ENCODE peak calls at places on chromosome 20, in five cellular contexts. One of them, this sample, is unnamed.

GRCh38 chr20:31894980-31895675 is 24.7 kb downstream of the TTLL9 start:
- DNase-seq in H1: no peak
- DNase-seq in PC-3: peak
- DNase-seq in GM23338: peak
- DNase-seq in neural progenitor cell: peak
- DNase-seq in this sample: peak

GRCh38 chr20:57882451-57883161 is 172.8 kb upstream of the PMEPA1 start:
- DNase-seq in H1: no peak
- DNase-seq in neural progenitor cell: no peak
- DNase-seq in PC-3: peak
- DNase-seq in GM23338: no peak
- DNase-seq in this sample: peak

GRCh38 chr20:5863040-5863811 is 87.1 kb downstream of the TRMT6 start:
- DNase-seq in H1: no peak
- DNase-seq in GM23338: no peak
- DNase-seq in PC-3: peak
- DNase-seq in neural progenitor cell: no peak
- DNase-seq in this sample: peak

GRCh38 chr20:60446273-60447111 is 488.3 kb downstream of the CDH26 start:
- DNase-seq in PC-3: no peak
- DNase-seq in H1: no peak
- DNase-seq in neural progenitor cell: no peak
- DNase-seq in GM23338: no peak
- DNase-seq in this sample: peak

GRCh38 chr20:1537731-1538058 is 19.8 kb downstream of the SIRPD start:
- DNase-seq in neural progenitor cell: no peak
- DNase-seq in PC-3: no peak
- DNase-seq in H1: no peak
- DNase-seq in GM23338: no peak
- DNase-seq in this sample: no peak

GRCh38 chr20:15141880-15142279 is 804.5 kb upstream of the FLRT3 start:
- DNase-seq in neural progenitor cell: no peak
- DNase-seq in GM23338: no peak
- DNase-seq in H1: no peak
- DNase-seq in PC-3: no peak
- DNase-seq in this sample: no peak

GRCh38 chr20:21450572-21450971 is 53.2 kb upstream of the NKX2-4 start:
- DNase-seq in PC-3: peak
- DNase-seq in H1: no peak
- DNase-seq in neural progenitor cell: no peak
- DNase-seq in GM23338: no peak
- DNase-seq in this sample: peak

GRCh38 chr20:11182715-11183114 is 508.9 kb upstream of the JAG1 start:
- DNase-seq in H1: no peak
- DNase-seq in neural progenitor cell: no peak
- DNase-seq in GM23338: no peak
- DNase-seq in PC-3: no peak
- DNase-seq in this sample: no peak

GRCh38 chr20:31547017-31547675 is 32.9 kb downstream of the HM13 start:
- DNase-seq in H1: peak
- DNase-seq in GM23338: peak
- DNase-seq in neural progenitor cell: peak
- DNase-seq in PC-3: peak
- DNase-seq in this sample: peak

GRCh38 chr20:57398231-57398821 is 7.1 kb downstream of the RBM38 start:
- DNase-seq in H1: no peak
- DNase-seq in GM23338: no peak
- DNase-seq in neural progenitor cell: no peak
- DNase-seq in PC-3: no peak
- DNase-seq in this sample: no peak

GRCh38 chr20:4120921-4121321 is 105.6 kb upstream of the RNF24 start:
- DNase-seq in neural progenitor cell: no peak
- DNase-seq in GM23338: no peak
- DNase-seq in H1: no peak
- DNase-seq in PC-3: no peak
- DNase-seq in this sample: no peak

GRCh38 chr20:39259010-39259803 is 297.1 kb downstream of the DHX35 start:
- DNase-seq in neural progenitor cell: no peak
- DNase-seq in H1: no peak
- DNase-seq in GM23338: no peak
- DNase-seq in PC-3: no peak
- DNase-seq in this sample: no peak

GRCh38 chr20:57612916-57613315 is 7.3 kb downstream of the ZBP1 start:
- DNase-seq in GM23338: no peak
- DNase-seq in H1: no peak
- DNase-seq in neural progenitor cell: no peak
- DNase-seq in PC-3: no peak
- DNase-seq in this sample: no peak

GRCh38 chr20:4329232-4329631 is 313.9 kb upstream of the RNF24 start:
- DNase-seq in neural progenitor cell: no peak
- DNase-seq in PC-3: no peak
- DNase-seq in H1: no peak
- DNase-seq in GM23338: peak
- DNase-seq in this sample: no peak

GRCh38 chr20:33673411-33674293 is 576 bp downstream of the NECAB3 start:
- DNase-seq in neural progenitor cell: no peak
- DNase-seq in PC-3: peak
- DNase-seq in H1: no peak
- DNase-seq in GM23338: no peak
- DNase-seq in this sample: no peak

GRCh38 chr20:41339957-41340326 is 679 bp upstream of the LPIN3 start:
- DNase-seq in neural progenitor cell: peak
- DNase-seq in H1: peak
- DNase-seq in GM23338: peak
- DNase-seq in PC-3: peak
- DNase-seq in this sample: peak

GRCh38 chr20:2301164-2301622 is 5.4 kb downstream of the TGM3 start:
- DNase-seq in PC-3: no peak
- DNase-seq in GM23338: no peak
- DNase-seq in H1: no peak
- DNase-seq in neural progenitor cell: no peak
- DNase-seq in this sample: peak

GRCh38 chr20:47482705-47483104 is 19.0 kb upstream of the NCOA3 start:
- DNase-seq in GM23338: no peak
- DNase-seq in neural progenitor cell: no peak
- DNase-seq in H1: no peak
- DNase-seq in PC-3: no peak
- DNase-seq in this sample: no peak

GRCh38 chr20:1322511-1323245 is 6.3 kb downstream of the SDCBP2 start:
- DNase-seq in H1: no peak
- DNase-seq in neural progenitor cell: no peak
- DNase-seq in GM23338: no peak
- DNase-seq in PC-3: peak
- DNase-seq in this sample: peak

GRCh38 chr20:31945790-31946189 is 6.1 kb downstream of the PDRG1 start:
- DNase-seq in PC-3: no peak
- DNase-seq in GM23338: no peak
- DNase-seq in H1: no peak
- DNase-seq in neural progenitor cell: no peak
- DNase-seq in this sample: peak

GRCh38 chr20:60718743-60719142 is 533.3 kb upstream of the CDH4 start:
- DNase-seq in H1: peak
- DNase-seq in neural progenitor cell: peak
- DNase-seq in PC-3: no peak
- DNase-seq in GM23338: peak
- DNase-seq in this sample: no peak

GRCh38 chr20:539848-540247 is 3.7 kb downstream of the CSNK2A1 start:
- DNase-seq in neural progenitor cell: no peak
- DNase-seq in PC-3: peak
- DNase-seq in H1: no peak
- DNase-seq in GM23338: peak
- DNase-seq in this sample: peak

GRCh38 chr20:1513801-1514200 is 22.6 kb upstream of the SIRPB2 start:
- DNase-seq in neural progenitor cell: no peak
- DNase-seq in PC-3: no peak
- DNase-seq in H1: no peak
- DNase-seq in GM23338: no peak
- DNase-seq in this sample: no peak

GRCh38 chr20:6057139-6057538 is 3.3 kb upstream of the LRRN4 start:
- DNase-seq in neural progenitor cell: no peak
- DNase-seq in GM23338: no peak
- DNase-seq in PC-3: no peak
- DNase-seq in H1: no peak
- DNase-seq in this sample: no peak

GRCh38 chr20:41540916-41541315 is 77.3 kb downstream of the CHD6 start:
- DNase-seq in GM23338: no peak
- DNase-seq in H1: no peak
- DNase-seq in PC-3: no peak
- DNase-seq in neural progenitor cell: no peak
- DNase-seq in this sample: no peak

GRCh38 chr20:1465470-1466210 is 1.0 kb downstream of the NSFL1C start:
- DNase-seq in GM23338: peak
- DNase-seq in H1: peak
- DNase-seq in PC-3: peak
- DNase-seq in neural progenitor cell: no peak
- DNase-seq in this sample: peak

GRCh38 chr20:17648306-17648646 is 33.8 kb downstream of the RRBP1 start:
- DNase-seq in neural progenitor cell: no peak
- DNase-seq in H1: no peak
- DNase-seq in PC-3: no peak
- DNase-seq in GM23338: no peak
- DNase-seq in this sample: no peak

GRCh38 chr20:33474963-33475362 is 14.9 kb upstream of the CBFA2T2 start:
- DNase-seq in GM23338: no peak
- DNase-seq in neural progenitor cell: no peak
- DNase-seq in H1: no peak
- DNase-seq in PC-3: no peak
- DNase-seq in this sample: no peak

GRCh38 chr20:1456300-1456699 is 10.3 kb downstream of the NSFL1C start:
- DNase-seq in neural progenitor cell: no peak
- DNase-seq in H1: no peak
- DNase-seq in PC-3: no peak
- DNase-seq in GM23338: no peak
- DNase-seq in this sample: peak

GRCh38 chr20:35601021-35601973 is 14.3 kb upstream of the SPAG4 start:
- DNase-seq in PC-3: no peak
- DNase-seq in H1: peak
- DNase-seq in GM23338: peak
- DNase-seq in neural progenitor cell: peak
- DNase-seq in this sample: peak

GRCh38 chr20:57048027-57048869 is 218.2 kb downstream of the BMP7 start:
- DNase-seq in PC-3: peak
- DNase-seq in neural progenitor cell: peak
- DNase-seq in H1: peak
- DNase-seq in GM23338: peak
- DNase-seq in this sample: no peak

GRCh38 chr20:16011061-16011460 is 562.2 kb downstream of the KIF16B start:
- DNase-seq in GM23338: no peak
- DNase-seq in H1: no peak
- DNase-seq in neural progenitor cell: peak
- DNase-seq in PC-3: no peak
- DNase-seq in this sample: no peak

GRCh38 chr20:58634121-58634817 is 16.8 kb upstream of the STX16 start:
- DNase-seq in H1: no peak
- DNase-seq in PC-3: no peak
- DNase-seq in GM23338: no peak
- DNase-seq in neural progenitor cell: no peak
- DNase-seq in this sample: peak

GRCh38 chr20:46057856-46058655 is 29.0 kb downstream of the SLC12A5 start:
- DNase-seq in neural progenitor cell: peak
- DNase-seq in PC-3: no peak
- DNase-seq in H1: no peak
- DNase-seq in GM23338: peak
- DNase-seq in this sample: peak
- H3K4me2 ChIP-seq in neural progenitor cell: peak
- H3K4me2 ChIP-seq in PC-3: no peak
- H3K4me2 ChIP-seq in H1: peak
- H3K4me2 ChIP-seq in GM23338: peak
- H3K4me2 ChIP-seq in this sample: peak

DNA sequence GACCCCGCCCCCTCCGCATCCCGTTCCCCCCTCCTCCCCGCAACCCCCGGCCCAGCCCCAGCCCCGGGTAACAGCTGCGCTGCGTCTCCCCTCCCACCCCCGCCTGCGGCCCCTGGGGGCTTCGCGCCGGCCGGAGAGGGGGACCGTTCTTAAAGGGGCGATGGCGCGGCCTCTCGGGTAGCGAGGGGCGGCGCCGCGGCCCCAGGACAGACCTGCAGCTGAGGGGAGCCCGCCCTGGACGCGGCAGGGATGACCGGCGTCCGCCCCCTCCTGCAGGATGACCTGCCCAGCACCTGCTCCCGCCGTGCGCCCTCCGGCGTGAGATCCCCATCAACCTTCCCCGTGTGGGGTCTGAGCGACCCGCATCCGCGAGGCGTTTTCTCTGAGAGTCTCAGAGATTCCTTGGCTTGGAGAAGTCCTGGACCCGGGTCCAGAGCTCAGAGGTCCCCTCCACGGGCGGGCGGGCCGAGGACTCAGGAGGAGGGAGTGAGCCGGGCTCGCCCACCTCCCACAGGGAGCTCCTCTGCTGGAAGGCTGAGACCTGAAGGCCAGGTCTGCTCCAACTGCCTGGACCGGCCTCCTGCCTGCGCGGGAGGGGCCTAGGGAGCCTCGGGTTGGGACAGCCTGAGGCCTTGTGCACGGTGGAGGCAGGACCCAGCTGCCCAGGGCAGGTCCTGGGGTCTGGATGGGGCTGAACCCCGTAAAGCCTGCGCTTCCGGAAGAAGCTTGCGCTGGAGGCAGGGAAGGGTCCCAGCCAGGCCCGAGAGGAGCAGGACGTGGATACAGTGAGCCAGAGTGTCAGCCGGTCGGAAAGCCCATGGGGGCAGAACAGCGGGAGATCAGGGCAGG is 497 bp upstream of the NKAIN4 start:
- DNase-seq in GM23338: peak
- DNase-seq in H1: peak
- DNase-seq in neural progenitor cell: peak
- DNase-seq in PC-3: no peak
- DNase-seq in this sample: no peak
- TF ChIP-seq CTCF in GM23338: peak
- TF ChIP-seq CTCF in H1: no peak
- TF ChIP-seq CTCF in neural progenitor cell: peak
- TF ChIP-seq CTCF in PC-3: no peak
- TF ChIP-seq CTCF in this sample: no peak

GRCh38 chr20:62989201-62989601 is 17.6 kb downstream of the BHLHE23 start:
- DNase-seq in GM23338: no peak
- DNase-seq in H1: no peak
- DNase-seq in neural progenitor cell: no peak
- DNase-seq in PC-3: no peak
- DNase-seq in this sample: no peak

GRCh38 chr20:62986257-62986807 is 20.4 kb downstream of the BHLHE23 start:
- DNase-seq in neural progenitor cell: no peak
- DNase-seq in GM23338: no peak
- DNase-seq in H1: no peak
- DNase-seq in PC-3: no peak
- DNase-seq in this sample: no peak

GRCh38 chr20:62985089-62985778 is 21.5 kb downstream of the BHLHE23 start:
- DNase-seq in GM23338: no peak
- DNase-seq in H1: no peak
- DNase-seq in PC-3: no peak
- DNase-seq in neural progenitor cell: no peak
- DNase-seq in this sample: no peak

GRCh38 chr20:62984666-62985065 is 22.1 kb downstream of the BHLHE23 start:
- DNase-seq in GM23338: no peak
- DNase-seq in H1: no peak
- DNase-seq in PC-3: no peak
- DNase-seq in neural progenitor cell: no peak
- DNase-seq in this sample: no peak

GRCh38 chr20:62987114-62987513 is 19.6 kb downstream of the BHLHE23 start:
- DNase-seq in GM23338: no peak
- DNase-seq in neural progenitor cell: no peak
- DNase-seq in H1: no peak
- DNase-seq in PC-3: no peak
- DNase-seq in this sample: no peak
- H2AFZ ChIP-seq in GM23338: peak
- H2AFZ ChIP-seq in neural progenitor cell: no peak
- H2AFZ ChIP-seq in H1: no peak
- H2AFZ ChIP-seq in PC-3: no peak
- H2AFZ ChIP-seq in this sample: no peak

GRCh38 chr20:54199721-54200176 is 8.1 kb upstream of the PFDN4 start:
- DNase-seq in neural progenitor cell: peak
- DNase-seq in PC-3: peak
- DNase-seq in GM23338: peak
- DNase-seq in H1: peak
- DNase-seq in this sample: no peak
- H3K4me2 ChIP-seq in neural progenitor cell: no peak
- H3K4me2 ChIP-seq in PC-3: no peak
- H3K4me2 ChIP-seq in GM23338: no peak
- H3K4me2 ChIP-seq in H1: no peak
- H3K4me2 ChIP-seq in this sample: no peak